ENCODE peak calls at places on chromosomes 13 and 19, in four cellular contexts. R is HEK293T; Q is Kasumi-1; C is activated CD4-positive, CD25-positive, alpha-beta regulatory T cell treated with anti-CD3 and anti-CD28 coated beads, Interleukin-2, amount 50 U/mL, for 72 hours. D is an unnamed sample.

GRCh38 chr13:47480941-47481340 is 520.1 kb downstream of the SUCLA2 start:
- DNase-seq in Q (peak), C (no peak), R (no peak), D (no peak)

GRCh38 chr13:39209731-39210633 is 171.7 kb downstream of the NHLRC3 start:
- DNase-seq in R (no peak), Q (no peak), C (no peak), D (no peak)

GRCh38 chr19:43715776-43716175 is at the start of gene IRGC:
- DNase-seq in R (no peak), C (no peak), Q (no peak), D (no peak)

GRCh38 chr13:48249018-48249417 is 16.0 kb downstream of the ITM2B start:
- DNase-seq in Q (no peak), C (no peak), R (no peak), D (no peak)

GRCh38 chr19:29667941-29668340 is 2.7 kb downstream of the PLEKHF1 start:
- DNase-seq in C (no peak), R (no peak), Q (no peak), D (no peak)

GRCh38 chr19:50823389-50824042 is at the start of gene KLK1:
- DNase-seq in R (no peak), Q (no peak), C (no peak), D (no peak)

GRCh38 chr13:94419304-94419943 is 60.1 kb downstream of the DCT start:
- DNase-seq in Q (peak), R (no peak), C (no peak), D (peak)

GRCh38 chr19:10568444-10568825 is 344 bp downstream of the CDKN2D start:
- DNase-seq in R (no peak), C (no peak), Q (no peak), D (no peak)

GRCh38 chr13:41568990-41569387 is 111.6 kb downstream of the RGCC start:
- DNase-seq in R (no peak), Q (peak), C (no peak), D (no peak)

GRCh38 chr19:51097166-51097736 is 11.0 kb downstream of the CTU1 start:
- DNase-seq in R (peak), Q (peak), C (peak), D (peak)

GRCh38 chr13:71712988-71713653 is 153.9 kb downstream of the DACH1 start:
- DNase-seq in Q (no peak), C (no peak), R (peak), D (peak)

GRCh38 chr19:1619094-1619439 is 13.8 kb upstream of the UQCR11 start:
- DNase-seq in C (no peak), Q (no peak), R (no peak), D (no peak)

GRCh38 chr19:10332158-10332964 is 968 bp downstream of the RAVER1 start:
- DNase-seq in C (no peak), Q (peak), R (no peak), D (no peak)

GRCh38 chr19:40424637-40425449 is 949 bp downstream of the SERTAD1 start:
- DNase-seq in R (peak), C (no peak), Q (peak), D (no peak)

GRCh38 chr19:17160908-17161307 is 54.2 kb upstream of the USE1 start:
- DNase-seq in R (no peak), C (no peak), Q (no peak), D (no peak)

GRCh38 chr19:43489310-43489709 is 15.2 kb downstream of the PHLDB3 start:
- DNase-seq in Q (peak), C (no peak), R (no peak), D (peak)

GRCh38 chr13:31968473-31968872 is 63.1 kb upstream of the FRY start:
- DNase-seq in Q (peak), C (no peak), R (no peak), D (peak)

GRCh38 chr19:48754950-48755645 is at the start of gene FGF21:
- DNase-seq in Q (no peak), R (no peak), C (no peak), D (no peak)

GRCh38 chr13:106132216-106132615 is 403.2 kb downstream of the EFNB2 start:
- DNase-seq in C (no peak), Q (no peak), R (no peak), D (no peak)

GRCh38 chr13:112931028-112931934 is 37.7 kb upstream of the MCF2L start:
- DNase-seq in C (no peak), R (peak), Q (no peak), D (no peak)

GRCh38 chr19:41445575-41445974 is 2.6 kb downstream of the ERICH4 start:
- DNase-seq in R (no peak), C (no peak), Q (no peak), D (no peak)

GRCh38 chr19:18764591-18765051 is 26.5 kb downstream of the COMP start:
- DNase-seq in R (no peak), Q (no peak), C (no peak), D (no peak)

GRCh38 chr13:109724603-109725002 is 61.8 kb downstream of the IRS2 start:
- DNase-seq in C (no peak), R (no peak), Q (no peak), D (no peak)

GRCh38 chr19:34365463-34366401 is 736 bp downstream of the GPI start:
- DNase-seq in C (no peak), R (peak), Q (no peak), D (no peak)

GRCh38 chr13:98540476-98540875 is 36.4 kb downstream of the STK24 start:
- DNase-seq in R (no peak), Q (no peak), C (no peak), D (no peak)

GRCh38 chr19:12784871-12785430 is 6.3 kb upstream of the JUNB start:
- DNase-seq in Q (no peak), C (no peak), R (no peak), D (peak)